ENCODE peak calls at places on chromosomes 4 and X, in seven cellular contexts. H is endothelial cell; S is adrenal gland; E is fibroblast of gingiva; A is nephron progenitor cell; L is activated CD4-positive, CD25-positive, alpha-beta regulatory T cell treated with anti-CD3 and anti-CD28 coated beads, Interleukin-2, amount 50 U/mL, for 72 hours; Y is DND-41. C is an unnamed sample.
A peak's percentile ranks its signal among the peaks of the same experiment; 100 is the strongest.

GRCh38 chr4:77044458-77045124 is 31.2 kb downstream of the CCNI start:
- DNase-seq in Y (no peak), H (no peak), E (peak; percentile 50), L (no peak), S (no peak), A (no peak), C (no peak)

GRCh38 chr4:2334826-2335728 is 73.2 kb upstream of the MXD4 start:
- DNase-seq in L (no peak), Y (no peak), E (no peak), S (no peak), H (peak; percentile 3), A (no peak), C (peak; percentile 7)

GRCh38 chr4:29058519-29058918 is 1661.7 kb upstream of the PCDH7 start:
- DNase-seq in L (no peak), E (no peak), Y (no peak), H (no peak), A (no peak), S (no peak), C (no peak)

GRCh38 chr4:150960818-150961217 is 54.3 kb downstream of the LRBA start:
- DNase-seq in Y (peak; percentile 19), L (peak; percentile 43), A (no peak), H (peak; percentile 15), E (peak; percentile 13), S (peak; percentile 19), C (no peak)

GRCh38 chrX:106955004-106955772 is 35.0 kb downstream of the CLDN2 start:
- DNase-seq in S (no peak), Y (no peak), L (no peak), E (peak; percentile 23), A (no peak), H (no peak), C (no peak)

GRCh38 chrX:124216396-124217124 is 115.9 kb upstream of the TEX13D start:
- DNase-seq in Y (peak; percentile 66), S (no peak), E (no peak), H (no peak), L (no peak), A (no peak), C (no peak)

GRCh38 chr4:117421706-117422105 is 336.3 kb upstream of the TRAM1L1 start:
- DNase-seq in L (no peak), E (no peak), A (no peak), H (no peak), Y (no peak), S (no peak), C (no peak)

GRCh38 chr4:4386736-4387392 is at the start of gene NSG1:
- DNase-seq in Y (peak; percentile 68), S (peak; percentile 38), H (peak; percentile 43), E (no peak), L (no peak), A (peak; percentile 78), C (peak; percentile 29)

GRCh38 chr4:2691313-2691712 is 64.8 kb downstream of the TNIP2 start:
- DNase-seq in E (no peak), Y (no peak), S (no peak), A (no peak), L (no peak), H (no peak), C (no peak)

GRCh38 chr4:172830295-172830764 is 338.3 kb upstream of the GALNT7 start:
- DNase-seq in A (no peak), L (no peak), S (no peak), H (no peak), E (no peak), Y (no peak), C (no peak)

GRCh38 chrX:39762266-39762841 is 335.4 kb downstream of the BCOR start:
- DNase-seq in S (peak; percentile 43), A (no peak), L (no peak), E (peak; percentile 58), Y (no peak), H (no peak), C (no peak)

GRCh38 chrX:113300580-113300979 is 459.9 kb upstream of the AMOT start:
- DNase-seq in S (no peak), H (no peak), A (no peak), E (peak; percentile 9), Y (no peak), L (no peak), C (no peak)

GRCh38 chr4:120630432-120630831 is 292.1 kb downstream of the PRDM5 start:
- DNase-seq in Y (no peak), S (no peak), L (no peak), E (no peak), A (no peak), H (no peak), C (no peak)

C was measured in CD8-positive, alpha-beta T cell.